ENCODE peak calls at places on chromosomes 7 and 10, in six cellular contexts. V is HTR-8/SVneo, M is fibroblast of the conjunctiva, F is skeletal muscle cell, I is ELF-1, R is uterus. D is an unnamed sample.

GRCh38 chr10:131802991-131803390 is 97.8 kb upstream of the PPP2R2D start:
- DNase-seq in V (no peak), M (no peak), F (no peak), I (no peak), R (no peak), D (no peak)

GRCh38 chr7:128197586-128197985 is 43.5 kb upstream of the LEP start:
- DNase-seq in V (no peak), M (no peak), F (no peak), I (no peak), R (no peak), D (no peak)

GRCh38 chr10:63670291-63670898 is 149.2 kb downstream of the REEP3 start:
- DNase-seq in V (no peak), M (no peak), F (peak), I (peak), R (no peak), D (no peak)

GRCh38 chr7:111312966-111313365 is 222.0 kb downstream of the LRRN3 start:
- DNase-seq in V (no peak), M (no peak), F (no peak), I (no peak), R (no peak), D (no peak)

GRCh38 chr7:117322741-117323584 is at the start of gene WNT2:
- DNase-seq in V (peak), M (no peak), F (no peak), I (peak), R (no peak), D (no peak)

GRCh38 chr7:10237306-10237705 is 736.4 kb upstream of the PHF14 start:
- DNase-seq in V (peak), M (no peak), F (no peak), I (no peak), R (no peak), D (peak)

GRCh38 chr10:130762481-130762880 is 549.0 kb downstream of the TCERG1L start:
- DNase-seq in V (no peak), M (no peak), F (no peak), I (no peak), R (no peak), D (no peak)

GRCh38 chr7:134907639-134908038 is 78.7 kb upstream of the AGBL3 start:
- DNase-seq in V (no peak), M (no peak), F (no peak), I (no peak), R (peak), D (no peak)

GRCh38 chr10:101814466-101815041 is 3.7 kb downstream of the OGA start:
- DNase-seq in V (no peak), M (no peak), F (no peak), I (peak), R (no peak), D (no peak)

GRCh38 chr10:15897282-15897681 is 37.0 kb upstream of the MINDY3 start:
- DNase-seq in V (no peak), M (no peak), F (peak), I (no peak), R (no peak), D (peak)

GRCh38 chr7:44445986-44446671 is 44.3 kb downstream of the NUDCD3 start:
- DNase-seq in V (no peak), M (no peak), F (no peak), I (no peak), R (no peak), D (no peak)

GRCh38 chr10:13604641-13605040 is 17.9 kb downstream of the PRPF18 start:
- DNase-seq in V (no peak), M (no peak), F (no peak), I (no peak), R (no peak), D (no peak)

GRCh38 chr10:48648172-48648942 is 36.3 kb upstream of the WDFY4 start:
- DNase-seq in V (no peak), M (no peak), F (no peak), I (no peak), R (no peak), D (no peak)

GRCh38 chr7:157886261-157886660 is 549.5 kb downstream of the DNAJB6 start:
- DNase-seq in V (no peak), M (no peak), F (no peak), I (no peak), R (no peak), D (no peak)

GRCh38 chr10:126216221-126216701 is 172.0 kb downstream of the ADAM12 start:
- DNase-seq in V (peak), M (peak), F (peak), I (peak), R (peak), D (no peak)

GRCh38 chr7:102918865-102919264 is 6.1 kb downstream of the LRRC17 start:
- DNase-seq in V (no peak), M (no peak), F (no peak), I (no peak), R (no peak), D (no peak)

GRCh38 chr10:59373071-59373470 is 10.7 kb upstream of the FAM13C start:
- DNase-seq in V (no peak), M (no peak), F (no peak), I (no peak), R (no peak), D (no peak)

GRCh38 chr10:112202561-112203241 is 19.1 kb upstream of the GPAM start:
- DNase-seq in V (no peak), M (no peak), F (no peak), I (no peak), R (no peak), D (peak)

GRCh38 chr7:80204919-80205318 is 70.3 kb downstream of the GNAI1 start:
- DNase-seq in V (no peak), M (no peak), F (no peak), I (no peak), R (no peak), D (no peak)

GRCh38 chr7:116399808-116400207 is 99.7 kb upstream of the CAV2 start:
- DNase-seq in V (no peak), M (no peak), F (no peak), I (no peak), R (no peak), D (peak)

GRCh38 chr7:87110778-87111177 is 41.5 kb upstream of the DMTF1 start:
- DNase-seq in V (no peak), M (no peak), F (no peak), I (no peak), R (no peak), D (peak)

GRCh38 chr7:15571303-15571878 is 9.6 kb upstream of the AGMO start:
- DNase-seq in V (no peak), M (no peak), F (peak), I (no peak), R (no peak), D (no peak)

GRCh38 chr10:96292971-96293909 is 11.0 kb upstream of the DNTT start:
- DNase-seq in V (peak), M (peak), F (peak), I (peak), R (no peak), D (peak)

GRCh38 chr10:23203369-23204325 is 11.5 kb downstream of the PTF1A start:
- DNase-seq in V (no peak), M (no peak), F (no peak), I (no peak), R (no peak), D (no peak)

GRCh38 chr10:97822261-97822687 is 27.4 kb upstream of the GOLGA7B start:
- DNase-seq in V (no peak), M (no peak), F (no peak), I (no peak), R (no peak), D (no peak)

GRCh38 chr10:96017227-96017687 is 26.1 kb upstream of the CCNJ start:
- DNase-seq in V (peak), M (peak), F (peak), I (peak), R (no peak), D (peak)

GRCh38 chr10:99296605-99297004 is 32.6 kb upstream of the CNNM1 start:
- DNase-seq in V (no peak), M (no peak), F (no peak), I (no peak), R (no peak), D (no peak)

GRCh38 chr10:128125416-128125943 is 743 bp downstream of the MKI67 start:
- DNase-seq in V (no peak), M (no peak), F (no peak), I (peak), R (no peak), D (no peak)

GRCh38 chr7:124907490-124907889 is 22.1 kb downstream of the POT1 start:
- DNase-seq in V (no peak), M (no peak), F (no peak), I (no peak), R (no peak), D (no peak)

D was measured in non-pigmented ciliary epithelial cell.